ENCODE peak calls at places on chromosomes 3 and 15, in ten cellular contexts. R is transverse colon, C is A549, D is K562, T is GM12878, W is SK-N-SH, U is stomach, K is ovary, P is upper lobe of left lung, X is tibial nerve. F is an unnamed sample.

GRCh38 chr3:9396301-9396631 is 1.1 kb upstream of the SETD5 start:
- DNase-seq in K (no peak), U (peak; percentile 84), D (peak; percentile 86), P (no peak), R (peak; percentile 94), C (peak; percentile 76), T (peak; percentile 72), W (no peak), X (peak; percentile 69), F (peak; percentile 95)

GRCh38 chr3:115855911-115856310 is 232.6 kb downstream of the GAP43 start:
- DNase-seq in W (no peak), D (no peak), P (no peak), C (no peak), X (no peak), T (no peak), U (no peak), K (no peak), R (no peak), F (no peak)

GRCh38 chr3:14047841-14048240 is 76.8 kb downstream of the CHCHD4 start:
- DNase-seq in T (no peak), K (no peak), W (no peak), X (no peak), P (no peak), U (no peak), C (no peak), R (no peak), D (no peak), F (no peak)

GRCh38 chr3:86225461-86225860 is 765.5 kb downstream of the VGLL3 start:
- DNase-seq in W (no peak), T (no peak), X (no peak), P (no peak), R (no peak), U (no peak), D (no peak), K (no peak), C (no peak), F (no peak)

GRCh38 chr3:157606392-157607197 is 103.4 kb upstream of the VEPH1 start:
- DNase-seq in P (no peak), T (no peak), D (peak; percentile 62), R (peak; percentile 45), X (peak; percentile 43), U (peak; percentile 60), W (peak; percentile 64), K (peak; percentile 44), C (peak; percentile 70), F (peak; percentile 68)

GRCh38 chr3:52197499-52197841 is 490 bp upstream of the ALAS1 start:
- DNase-seq in C (no peak), W (no peak), K (no peak), P (no peak), U (no peak), R (no peak), T (no peak), D (no peak), X (no peak), F (no peak)

GRCh38 chr3:194686816-194687637 is 1.3 kb downstream of the FAM43A start:
- DNase-seq in W (peak; percentile 78), C (no peak), K (peak; percentile 73), P (peak; percentile 92), R (peak; percentile 29), X (no peak), T (no peak), U (peak; percentile 36), D (no peak), F (no peak)

GRCh38 chr3:193736616-193737015 is 143.6 kb downstream of the OPA1 start:
- DNase-seq in T (no peak), X (no peak), W (no peak), K (no peak), U (no peak), D (no peak), R (no peak), P (peak; percentile 37), C (no peak), F (no peak)

GRCh38 chr3:178856804-178857203 is 214.8 kb downstream of the ZMAT3 start:
- DNase-seq in P (no peak), X (no peak), U (no peak), W (no peak), D (no peak), T (no peak), K (no peak), C (no peak), R (no peak), F (no peak)

GRCh38 chr15:62711691-62712454 is 330.7 kb upstream of the TPM1 start:
- DNase-seq in U (no peak), P (no peak), R (no peak), W (no peak), K (no peak), C (no peak), X (no peak), D (no peak), T (peak; percentile 1), F (no peak)

DNA sequence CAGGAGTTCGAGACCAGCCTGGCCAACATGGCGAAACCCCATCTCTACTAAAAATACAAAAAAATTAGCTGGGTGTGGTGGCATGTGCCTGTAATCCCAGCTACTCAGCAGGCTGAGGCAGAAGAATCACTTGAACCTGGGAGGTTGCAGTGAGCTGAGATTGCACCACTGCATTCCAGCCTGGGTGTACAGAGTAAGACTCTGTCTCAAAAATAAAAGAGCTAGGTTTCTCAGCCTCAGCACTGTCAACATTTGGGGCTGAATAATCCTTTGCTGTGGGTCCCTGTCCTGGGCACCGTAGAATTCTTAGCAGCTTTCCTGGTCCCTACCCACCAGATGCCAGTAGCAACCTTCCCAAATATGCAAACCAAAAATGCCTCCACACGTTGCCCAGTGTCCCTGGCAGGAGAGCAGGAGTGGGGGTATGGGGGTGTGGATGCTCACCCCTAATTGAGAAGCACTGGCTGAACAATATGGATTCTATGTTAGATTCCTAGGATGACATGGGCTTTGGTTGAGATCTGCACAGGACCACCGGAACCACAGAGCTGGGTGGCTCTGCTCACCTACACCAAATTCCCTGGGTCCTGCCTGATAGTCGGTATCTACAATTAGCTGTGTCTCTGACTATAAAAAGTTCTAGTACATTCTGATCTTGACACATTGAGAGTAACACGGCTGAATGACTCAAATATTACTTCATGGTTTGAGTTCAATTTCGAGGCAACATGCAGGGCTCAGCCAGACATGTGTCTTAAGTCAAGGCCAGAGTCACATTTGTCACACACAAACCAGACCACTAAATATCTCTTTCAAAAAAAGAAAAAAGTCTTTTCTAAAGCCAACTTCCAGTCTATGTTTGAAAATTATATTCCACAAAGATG is 577.0 kb upstream of the MDFIC2 start:
- DNase-seq in U (no peak), X (no peak), K (no peak), T (no peak), D (no peak), R (no peak), C (no peak), W (no peak), P (no peak), F (no peak)
- TF ChIP-seq EP300 in U (no peak), X (no peak), K (no peak), T (no peak), D (no peak), R (no peak), C (no peak), W (no peak), P (no peak), F (no peak)

DNA sequence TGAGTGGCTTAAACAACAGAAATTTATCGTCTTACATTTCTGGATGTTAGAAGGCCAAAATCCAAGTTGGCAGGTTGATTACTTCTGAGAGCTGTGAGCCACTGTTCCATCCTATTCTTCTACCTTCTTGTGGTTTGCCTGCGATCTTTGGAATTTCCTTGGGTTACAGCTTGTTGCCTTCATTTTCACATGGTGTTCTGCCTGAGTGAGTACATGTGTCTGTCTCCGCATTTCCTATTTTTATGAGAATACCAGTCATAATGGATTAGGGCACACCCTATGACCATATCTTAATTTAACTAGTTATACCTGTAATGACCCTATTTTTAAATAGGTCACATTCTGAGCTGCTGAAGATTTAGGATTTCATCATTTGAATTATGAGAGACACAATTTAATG is 294.3 kb downstream of the CNTN4 start:
- DNase-seq in R (no peak), T (no peak), P (no peak), W (no peak), U (no peak), K (no peak), C (no peak), D (no peak), X (no peak), F (no peak)
- TF ChIP-seq EP300 in R (no peak), T (no peak), P (no peak), W (no peak), U (no peak), K (no peak), C (no peak), D (no peak), X (no peak), F (no peak)

DNA sequence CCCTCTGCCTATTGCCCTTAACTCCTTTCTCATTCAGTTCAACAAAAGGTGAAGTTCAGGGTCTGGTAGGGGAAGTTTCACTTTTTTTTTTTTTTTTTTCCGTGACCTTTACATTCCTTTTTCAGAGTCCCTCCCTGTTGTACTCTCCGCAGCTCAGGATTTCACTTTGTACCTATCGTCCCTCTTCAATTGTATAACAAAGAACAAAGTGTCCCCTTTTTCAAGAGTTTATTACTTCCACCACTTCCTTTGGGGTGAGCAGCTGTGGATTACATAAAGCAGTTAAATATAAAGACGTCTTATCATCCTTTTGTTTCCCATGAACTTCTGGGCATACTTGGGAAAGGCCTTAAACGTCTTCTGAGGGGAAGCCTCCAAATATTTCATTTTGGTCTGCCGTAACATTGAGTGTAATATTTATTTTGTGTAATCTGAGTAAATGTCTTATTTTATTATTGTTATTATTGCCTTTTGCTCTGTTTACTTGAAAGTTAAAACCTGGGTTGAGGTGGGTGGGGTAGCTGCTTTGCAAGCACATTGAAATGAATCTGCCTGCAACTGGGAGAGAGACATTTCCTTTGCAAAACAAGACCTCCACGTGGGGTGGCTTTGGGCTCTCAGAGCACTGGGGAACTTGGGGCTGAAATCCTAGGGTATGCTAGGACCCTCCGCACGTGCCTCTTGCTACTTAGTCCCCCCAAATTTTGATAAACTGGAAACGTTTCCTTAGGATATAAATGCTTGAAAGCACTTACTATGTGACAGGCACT is 169.3 kb downstream of the MCTP2 start:
- DNase-seq in U (no peak), X (no peak), R (no peak), D (no peak), K (no peak), W (no peak), P (no peak), C (no peak), T (no peak), F (no peak)
- TF ChIP-seq EP300 in U (no peak), X (peak; percentile 44), R (no peak), D (no peak), K (no peak), W (no peak), P (no peak), C (no peak), T (no peak), F (no peak)

DNA sequence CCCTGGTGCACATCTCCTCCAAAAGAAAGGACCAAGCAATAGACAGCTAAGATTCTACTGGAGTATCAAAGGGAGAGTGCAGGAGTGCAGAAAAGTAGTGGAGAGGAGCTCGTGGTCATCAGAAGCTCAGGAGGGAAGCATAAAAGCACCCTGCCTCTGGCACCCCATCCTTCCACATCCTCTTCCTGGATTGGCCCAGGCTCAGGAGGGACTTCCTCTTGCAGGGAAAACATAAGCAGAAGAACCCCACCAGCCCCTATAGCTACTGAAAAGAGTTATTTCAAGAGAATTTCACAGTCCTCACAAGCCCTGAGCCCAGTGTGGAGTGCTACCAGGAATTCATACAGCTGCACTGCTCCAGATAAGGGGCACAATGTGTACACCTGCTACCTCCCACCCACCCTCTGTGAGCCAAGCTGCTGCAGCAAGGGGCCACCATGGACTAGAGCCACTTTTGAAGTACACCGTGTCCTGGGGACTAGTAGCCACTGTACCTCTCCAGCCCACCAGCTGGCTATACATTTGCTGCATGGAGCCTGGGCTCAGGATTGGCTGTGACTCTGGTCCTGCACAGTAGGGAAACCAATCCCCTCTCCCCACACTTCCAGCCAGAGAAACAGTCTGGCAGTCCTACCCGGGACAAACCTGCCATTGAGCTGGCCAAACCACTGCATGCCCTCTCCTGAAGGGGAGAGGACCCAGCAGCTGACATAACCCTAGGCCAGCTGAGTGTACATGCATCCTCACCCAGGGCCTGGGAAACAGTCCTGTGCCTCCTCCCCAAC is 43.0 kb downstream of the CD200R1 start:
- DNase-seq in W (no peak), X (no peak), P (no peak), U (no peak), K (no peak), T (no peak), R (no peak), D (no peak), C (no peak), F (no peak)
- TF ChIP-seq EP300 in W (no peak), X (no peak), P (no peak), U (no peak), K (no peak), T (no peak), R (no peak), D (no peak), C (no peak), F (no peak)